ENCODE peak calls at places on chromosomes 3 and 15, in seven cellular contexts. N is HT1080, W is NCI-H1092 treated with DMSO at 0.1 percent for 48 hours, O is HS-27A, V is H54, D is substantia nigra, S is lung microvascular endothelial cell. K is an unnamed sample.

GRCh38 chr3:152159328-152159727 is 109.4 kb upstream of the MBNL1 start:
- DNase-seq in N (peak), W (no peak), O (peak), V (no peak), D (no peak), S (no peak), K (no peak)

GRCh38 chr15:95760508-95760907 is 570.0 kb upstream of the NR2F2 start:
- DNase-seq in N (no peak), W (no peak), O (no peak), V (no peak), D (no peak), S (no peak), K (no peak)

GRCh38 chr3:80275120-80275519 is 507.3 kb upstream of the ROBO1 start:
- DNase-seq in N (no peak), W (no peak), O (no peak), V (no peak), D (no peak), S (no peak), K (no peak)

GRCh38 chr3:47010050-47010712 is 30.7 kb downstream of the NBEAL2 start:
- DNase-seq in N (no peak), W (no peak), O (no peak), V (no peak), D (no peak), S (no peak), K (no peak)

GRCh38 chr3:187027531-187027936 is 97.2 kb downstream of the ST6GAL1 start:
- DNase-seq in N (no peak), W (no peak), O (no peak), V (no peak), D (no peak), S (no peak), K (no peak)

GRCh38 chr15:101676965-101677364 is 24.8 kb upstream of the TM2D3 start:
- DNase-seq in N (no peak), W (no peak), O (no peak), V (no peak), D (no peak), S (no peak), K (no peak)

GRCh38 chr3:178735032-178735674 is 198.9 kb downstream of the KCNMB2 start:
- DNase-seq in N (no peak), W (no peak), O (no peak), V (no peak), D (no peak), S (no peak), K (no peak)

GRCh38 chr15:30921781-30922371 is 18.2 kb downstream of the FAN1 start:
- DNase-seq in N (no peak), W (no peak), O (no peak), V (no peak), D (peak), S (no peak), K (no peak)